ENCODE peak calls at places on chromosomes 5 and 9, in seven cellular contexts. One of them, this sample, is unnamed.

GRCh38 chr9:107612136-107612535 is 122.6 kb upstream of the KLF4 start:
- DNase-seq in HFFc6: no peak
- DNase-seq in ureter: peak
- DNase-seq in activated T-helper 1 cell treated with Interleukin-2 at 50 U/mL for 16 hours: no peak
- DNase-seq in stimulated activated CD4-positive, alpha-beta T cell treated with anti-CD3 and anti-CD28 coated beads, Interleukin-1b, Interleukin-23, amount 100 ng/mL, for 4 hours: no peak
- DNase-seq in neuronal stem cell: no peak
- DNase-seq in Daoy: no peak
- DNase-seq in this sample: no peak

GRCh38 chr5:145680169-145680568 is 155.0 kb downstream of the PRELID2 start:
- DNase-seq in neuronal stem cell: no peak
- DNase-seq in Daoy: no peak
- DNase-seq in HFFc6: no peak
- DNase-seq in ureter: no peak
- DNase-seq in activated T-helper 1 cell treated with Interleukin-2 at 50 U/mL for 16 hours: no peak
- DNase-seq in stimulated activated CD4-positive, alpha-beta T cell treated with anti-CD3 and anti-CD28 coated beads, Interleukin-1b, Interleukin-23, amount 100 ng/mL, for 4 hours: no peak
- DNase-seq in this sample: no peak

GRCh38 chr9:2144619-2145018 is 129.5 kb downstream of the SMARCA2 start:
- DNase-seq in stimulated activated CD4-positive, alpha-beta T cell treated with anti-CD3 and anti-CD28 coated beads, Interleukin-1b, Interleukin-23, amount 100 ng/mL, for 4 hours: no peak
- DNase-seq in activated T-helper 1 cell treated with Interleukin-2 at 50 U/mL for 16 hours: no peak
- DNase-seq in neuronal stem cell: no peak
- DNase-seq in ureter: no peak
- DNase-seq in HFFc6: no peak
- DNase-seq in Daoy: no peak
- DNase-seq in this sample: no peak

GRCh38 chr9:95446259-95446658 is 70.5 kb downstream of the PTCH1 start:
- DNase-seq in ureter: no peak
- DNase-seq in stimulated activated CD4-positive, alpha-beta T cell treated with anti-CD3 and anti-CD28 coated beads, Interleukin-1b, Interleukin-23, amount 100 ng/mL, for 4 hours: no peak
- DNase-seq in neuronal stem cell: no peak
- DNase-seq in activated T-helper 1 cell treated with Interleukin-2 at 50 U/mL for 16 hours: no peak
- DNase-seq in HFFc6: no peak
- DNase-seq in Daoy: no peak
- DNase-seq in this sample: no peak

GRCh38 chr5:135811007-135811406 is 23.5 kb upstream of the SLC25A48 start:
- DNase-seq in HFFc6: no peak
- DNase-seq in Daoy: no peak
- DNase-seq in activated T-helper 1 cell treated with Interleukin-2 at 50 U/mL for 16 hours: no peak
- DNase-seq in ureter: peak
- DNase-seq in stimulated activated CD4-positive, alpha-beta T cell treated with anti-CD3 and anti-CD28 coated beads, Interleukin-1b, Interleukin-23, amount 100 ng/mL, for 4 hours: no peak
- DNase-seq in neuronal stem cell: no peak
- DNase-seq in this sample: no peak

GRCh38 chr5:38601133-38601842 is 44.8 kb upstream of the LIFR start:
- DNase-seq in activated T-helper 1 cell treated with Interleukin-2 at 50 U/mL for 16 hours: no peak
- DNase-seq in Daoy: peak
- DNase-seq in neuronal stem cell: no peak
- DNase-seq in ureter: no peak
- DNase-seq in HFFc6: no peak
- DNase-seq in stimulated activated CD4-positive, alpha-beta T cell treated with anti-CD3 and anti-CD28 coated beads, Interleukin-1b, Interleukin-23, amount 100 ng/mL, for 4 hours: no peak
- DNase-seq in this sample: no peak

GRCh38 chr9:1535599-1535998 is 479.5 kb upstream of the SMARCA2 start:
- DNase-seq in neuronal stem cell: no peak
- DNase-seq in activated T-helper 1 cell treated with Interleukin-2 at 50 U/mL for 16 hours: no peak
- DNase-seq in Daoy: no peak
- DNase-seq in HFFc6: no peak
- DNase-seq in stimulated activated CD4-positive, alpha-beta T cell treated with anti-CD3 and anti-CD28 coated beads, Interleukin-1b, Interleukin-23, amount 100 ng/mL, for 4 hours: no peak
- DNase-seq in ureter: no peak
- DNase-seq in this sample: no peak

GRCh38 chr5:158056426-158056825 is 197.5 kb upstream of the CLINT1 start:
- DNase-seq in HFFc6: no peak
- DNase-seq in activated T-helper 1 cell treated with Interleukin-2 at 50 U/mL for 16 hours: no peak
- DNase-seq in Daoy: no peak
- DNase-seq in stimulated activated CD4-positive, alpha-beta T cell treated with anti-CD3 and anti-CD28 coated beads, Interleukin-1b, Interleukin-23, amount 100 ng/mL, for 4 hours: no peak
- DNase-seq in neuronal stem cell: no peak
- DNase-seq in ureter: no peak
- DNase-seq in this sample: no peak

GRCh38 chr9:12956805-12957204 is 182.0 kb downstream of the LURAP1L start:
- DNase-seq in neuronal stem cell: no peak
- DNase-seq in Daoy: no peak
- DNase-seq in activated T-helper 1 cell treated with Interleukin-2 at 50 U/mL for 16 hours: no peak
- DNase-seq in HFFc6: no peak
- DNase-seq in stimulated activated CD4-positive, alpha-beta T cell treated with anti-CD3 and anti-CD28 coated beads, Interleukin-1b, Interleukin-23, amount 100 ng/mL, for 4 hours: no peak
- DNase-seq in ureter: no peak
- DNase-seq in this sample: no peak

GRCh38 chr5:126016256-126016655 is 407.0 kb upstream of the GRAMD2B start:
- DNase-seq in neuronal stem cell: no peak
- DNase-seq in stimulated activated CD4-positive, alpha-beta T cell treated with anti-CD3 and anti-CD28 coated beads, Interleukin-1b, Interleukin-23, amount 100 ng/mL, for 4 hours: no peak
- DNase-seq in HFFc6: no peak
- DNase-seq in Daoy: no peak
- DNase-seq in ureter: no peak
- DNase-seq in activated T-helper 1 cell treated with Interleukin-2 at 50 U/mL for 16 hours: no peak
- DNase-seq in this sample: no peak

GRCh38 chr9:131255731-131256197 is 20.5 kb downstream of the FAM78A start:
- DNase-seq in HFFc6: no peak
- DNase-seq in Daoy: no peak
- DNase-seq in neuronal stem cell: no peak
- DNase-seq in activated T-helper 1 cell treated with Interleukin-2 at 50 U/mL for 16 hours: no peak
- DNase-seq in ureter: no peak
- DNase-seq in stimulated activated CD4-positive, alpha-beta T cell treated with anti-CD3 and anti-CD28 coated beads, Interleukin-1b, Interleukin-23, amount 100 ng/mL, for 4 hours: no peak
- DNase-seq in this sample: no peak

GRCh38 chr5:78602400-78602799 is 46.2 kb downstream of the LHFPL2 start:
- DNase-seq in neuronal stem cell: no peak
- DNase-seq in stimulated activated CD4-positive, alpha-beta T cell treated with anti-CD3 and anti-CD28 coated beads, Interleukin-1b, Interleukin-23, amount 100 ng/mL, for 4 hours: no peak
- DNase-seq in ureter: no peak
- DNase-seq in Daoy: no peak
- DNase-seq in activated T-helper 1 cell treated with Interleukin-2 at 50 U/mL for 16 hours: no peak
- DNase-seq in HFFc6: no peak
- DNase-seq in this sample: no peak

GRCh38 chr5:59760798-59761348 is 132.7 kb downstream of the PDE4D start:
- DNase-seq in neuronal stem cell: no peak
- DNase-seq in ureter: no peak
- DNase-seq in Daoy: peak
- DNase-seq in stimulated activated CD4-positive, alpha-beta T cell treated with anti-CD3 and anti-CD28 coated beads, Interleukin-1b, Interleukin-23, amount 100 ng/mL, for 4 hours: no peak
- DNase-seq in HFFc6: peak
- DNase-seq in activated T-helper 1 cell treated with Interleukin-2 at 50 U/mL for 16 hours: no peak
- DNase-seq in this sample: no peak

GRCh38 chr9:96449522-96449843 is 486 bp upstream of the HABP4 start:
- DNase-seq in ureter: no peak
- DNase-seq in HFFc6: no peak
- DNase-seq in neuronal stem cell: no peak
- DNase-seq in activated T-helper 1 cell treated with Interleukin-2 at 50 U/mL for 16 hours: no peak
- DNase-seq in Daoy: no peak
- DNase-seq in stimulated activated CD4-positive, alpha-beta T cell treated with anti-CD3 and anti-CD28 coated beads, Interleukin-1b, Interleukin-23, amount 100 ng/mL, for 4 hours: no peak
- DNase-seq in this sample: no peak

GRCh38 chr9:20297646-20298084 is 324.6 kb downstream of the MLLT3 start:
- DNase-seq in ureter: peak
- DNase-seq in stimulated activated CD4-positive, alpha-beta T cell treated with anti-CD3 and anti-CD28 coated beads, Interleukin-1b, Interleukin-23, amount 100 ng/mL, for 4 hours: no peak
- DNase-seq in Daoy: no peak
- DNase-seq in activated T-helper 1 cell treated with Interleukin-2 at 50 U/mL for 16 hours: no peak
- DNase-seq in neuronal stem cell: no peak
- DNase-seq in HFFc6: peak
- DNase-seq in this sample: no peak

GRCh38 chr9:89023788-89024187 is 32.5 kb downstream of the S1PR3 start:
- DNase-seq in ureter: no peak
- DNase-seq in stimulated activated CD4-positive, alpha-beta T cell treated with anti-CD3 and anti-CD28 coated beads, Interleukin-1b, Interleukin-23, amount 100 ng/mL, for 4 hours: no peak
- DNase-seq in Daoy: no peak
- DNase-seq in activated T-helper 1 cell treated with Interleukin-2 at 50 U/mL for 16 hours: no peak
- DNase-seq in neuronal stem cell: no peak
- DNase-seq in HFFc6: no peak
- DNase-seq in this sample: no peak

GRCh38 chr9:110777201-110777842 is 108.7 kb downstream of the MUSK start:
- DNase-seq in activated T-helper 1 cell treated with Interleukin-2 at 50 U/mL for 16 hours: no peak
- DNase-seq in ureter: no peak
- DNase-seq in HFFc6: no peak
- DNase-seq in stimulated activated CD4-positive, alpha-beta T cell treated with anti-CD3 and anti-CD28 coated beads, Interleukin-1b, Interleukin-23, amount 100 ng/mL, for 4 hours: no peak
- DNase-seq in Daoy: peak
- DNase-seq in neuronal stem cell: peak
- DNase-seq in this sample: no peak

GRCh38 chr9:131874447-131874846 is 134.6 kb upstream of the RAPGEF1 start:
- DNase-seq in HFFc6: no peak
- DNase-seq in activated T-helper 1 cell treated with Interleukin-2 at 50 U/mL for 16 hours: no peak
- DNase-seq in stimulated activated CD4-positive, alpha-beta T cell treated with anti-CD3 and anti-CD28 coated beads, Interleukin-1b, Interleukin-23, amount 100 ng/mL, for 4 hours: no peak
- DNase-seq in ureter: no peak
- DNase-seq in neuronal stem cell: peak
- DNase-seq in Daoy: no peak
- DNase-seq in this sample: no peak

GRCh38 chr5:173745561-173745960 is 129.1 kb upstream of the BOD1 start:
- DNase-seq in activated T-helper 1 cell treated with Interleukin-2 at 50 U/mL for 16 hours: no peak
- DNase-seq in Daoy: no peak
- DNase-seq in neuronal stem cell: no peak
- DNase-seq in stimulated activated CD4-positive, alpha-beta T cell treated with anti-CD3 and anti-CD28 coated beads, Interleukin-1b, Interleukin-23, amount 100 ng/mL, for 4 hours: no peak
- DNase-seq in HFFc6: no peak
- DNase-seq in ureter: no peak
- DNase-seq in this sample: no peak

GRCh38 chr9:107345327-107345726 is 62.2 kb downstream of the RAD23B start:
- DNase-seq in ureter: peak
- DNase-seq in neuronal stem cell: no peak
- DNase-seq in activated T-helper 1 cell treated with Interleukin-2 at 50 U/mL for 16 hours: no peak
- DNase-seq in stimulated activated CD4-positive, alpha-beta T cell treated with anti-CD3 and anti-CD28 coated beads, Interleukin-1b, Interleukin-23, amount 100 ng/mL, for 4 hours: no peak
- DNase-seq in HFFc6: no peak
- DNase-seq in Daoy: no peak
- DNase-seq in this sample: no peak

GRCh38 chr9:107249131-107249533 is 33.9 kb upstream of the RAD23B start:
- DNase-seq in Daoy: no peak
- DNase-seq in stimulated activated CD4-positive, alpha-beta T cell treated with anti-CD3 and anti-CD28 coated beads, Interleukin-1b, Interleukin-23, amount 100 ng/mL, for 4 hours: no peak
- DNase-seq in activated T-helper 1 cell treated with Interleukin-2 at 50 U/mL for 16 hours: no peak
- DNase-seq in ureter: no peak
- DNase-seq in neuronal stem cell: no peak
- DNase-seq in HFFc6: no peak
- DNase-seq in this sample: no peak

This sample was measured in cortex of kidney.